ENCODE peak calls at places on chromosomes 4 and X, in six cellular contexts. Z, T, L, O, E and J are unnamed samples.
A peak's percentile ranks its signal among the peaks of the same experiment; 100 is the strongest.

GRCh38 chrX:149572743-149573142 is 14.5 kb downstream of the MAGEA9B start:
- DNase-seq in Z (no peak), T (no peak), L (no peak), O (no peak), E (no peak), J (peak; percentile 15)

GRCh38 chrX:143663755-143664154 is 27.9 kb upstream of the SLITRK4 start:
- DNase-seq in Z (no peak), T (no peak), L (no peak), O (no peak), E (no peak), J (no peak)

GRCh38 chr4:97987019-97987648 is 156.1 kb downstream of the STPG2 start:
- DNase-seq in Z (peak; percentile 15), T (peak; percentile 44), L (no peak), O (peak; percentile 4), E (no peak), J (peak; percentile 1)

GRCh38 chrX:15853586-15854079 is 980 bp downstream of the AP1S2 start:
- DNase-seq in Z (no peak), T (no peak), L (no peak), O (no peak), E (no peak), J (peak; percentile 26)

GRCh38 chrX:149643496-149643895 is 11.9 kb upstream of the TMEM185A start:
- DNase-seq in Z (no peak), T (no peak), L (no peak), O (no peak), E (no peak), J (no peak)

GRCh38 chr4:169064281-169064680 is 54.2 kb upstream of the CBR4 start:
- DNase-seq in Z (no peak), T (no peak), L (no peak), O (no peak), E (no peak), J (no peak)

GRCh38 chr4:152115794-152116193 is 355.0 kb upstream of the GATB start:
- DNase-seq in Z (no peak), T (no peak), L (no peak), O (no peak), E (no peak), J (no peak)

GRCh38 chrX:131841496-131842410 is 181.3 kb upstream of the STK26 start:
- DNase-seq in Z (peak; percentile 27), T (peak; percentile 40), L (no peak), O (peak; percentile 50), E (no peak), J (peak; percentile 66)

GRCh38 chrX:30822719-30823118 is 66.3 kb downstream of the TAB3 start:
- DNase-seq in Z (no peak), T (no peak), L (no peak), O (no peak), E (no peak), J (peak; percentile 2)

GRCh38 chr4:82842593-82842992 is 44.0 kb upstream of the SCD5 start:
- DNase-seq in Z (no peak), T (no peak), L (no peak), O (peak; percentile 13), E (no peak), J (peak; percentile 13)
- TF ChIP-seq ZNF274 in Z (no peak), T (no peak), L (no peak), O (no peak), E (no peak), J (no peak)

GRCh38 chrX:100090931-100091330 is 319.1 kb downstream of the PCDH19 start:
- DNase-seq in Z (no peak), T (no peak), L (no peak), O (no peak), E (no peak), J (no peak)
- TF ChIP-seq ZNF274 in Z (no peak), T (no peak), L (no peak), O (no peak), E (no peak), J (no peak)

GRCh38 chr4:41693629-41694028 is 54.9 kb downstream of the PHOX2B start:
- DNase-seq in Z (no peak), T (no peak), L (no peak), O (peak; percentile 16), E (no peak), J (no peak)
- TF ChIP-seq ZNF274 in Z (no peak), T (no peak), L (no peak), O (no peak), E (no peak), J (no peak)

DNA sequence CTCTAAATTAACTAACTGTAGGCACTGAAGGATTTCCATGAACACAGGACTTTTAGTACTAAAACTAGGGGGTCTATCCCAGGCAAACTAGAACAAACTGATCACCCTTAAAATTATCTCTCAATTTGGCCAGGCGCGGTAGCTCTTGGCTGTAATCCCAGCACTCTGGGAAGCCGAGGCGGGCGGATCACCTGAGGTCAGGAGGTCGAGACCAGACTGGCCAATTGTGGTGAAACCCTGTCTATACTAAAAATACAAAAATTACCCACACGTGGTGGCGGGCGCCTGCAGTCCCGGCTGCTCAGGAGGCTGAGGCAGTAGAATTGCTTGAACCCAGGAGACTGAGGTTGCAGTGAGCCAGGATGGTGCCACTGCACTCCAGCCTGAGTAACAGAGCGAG is 436.6 kb downstream of the RPA4 start:
- DNase-seq in Z (no peak), T (no peak), L (no peak), O (no peak), E (no peak), J (no peak)
- TF ChIP-seq ZNF274 in Z (no peak), T (no peak), L (no peak), O (no peak), E (no peak), J (no peak)

GRCh38 chr4:149322203-149322602 is 493.4 kb downstream of the IQCM start:
- DNase-seq in Z (no peak), T (no peak), L (no peak), O (no peak), E (no peak), J (no peak)

GRCh38 chr4:149321438-149321837 is 494.2 kb downstream of the IQCM start:
- DNase-seq in Z (no peak), T (no peak), L (no peak), O (no peak), E (no peak), J (no peak)
- TF ChIP-seq ZNF274 in Z (no peak), T (no peak), L (no peak), O (no peak), E (no peak), J (no peak)